ENCODE peak calls at places on chromosomes 1 and 21, in five cellular contexts. U is NCI-H1694 treated with DMSO at 0.1 percent for 48 hours, F is astrocyte, H is pons, X is AG08395. C is an unnamed sample.

GRCh38 chr1:107954719-107955415 is 10.1 kb downstream of the VAV3 start:
- DNase-seq in U (no peak), F (no peak), H (no peak), X (no peak), C (no peak)

GRCh38 chr21:40534886-40535285 is 312.1 kb downstream of the DSCAM start:
- DNase-seq in U (no peak), F (no peak), H (no peak), X (no peak), C (no peak)

GRCh38 chr1:2125375-2126211 is 69.0 kb downstream of the FAAP20 start:
- DNase-seq in U (no peak), F (no peak), H (no peak), X (no peak), C (no peak)

GRCh38 chr1:231390071-231390470 is 32.0 kb downstream of the EGLN1 start:
- DNase-seq in U (no peak), F (peak), H (no peak), X (no peak), C (no peak)

GRCh38 chr21:25664462-25665070 is 25.5 kb downstream of the JAM2 start:
- DNase-seq in U (no peak), F (no peak), H (no peak), X (no peak), C (no peak)

GRCh38 chr1:235011064-235011598 is 117.5 kb downstream of the TOMM20 start:
- DNase-seq in U (no peak), F (no peak), H (no peak), X (no peak), C (no peak)

GRCh38 chr1:163083690-163084089 is 14.5 kb downstream of the RGS4 start:
- DNase-seq in U (no peak), F (peak), H (no peak), X (peak), C (no peak)

GRCh38 chr21:17783003-17783402 is 36.2 kb downstream of the C21orf91 start:
- DNase-seq in U (no peak), F (no peak), H (no peak), X (no peak), C (no peak)

GRCh38 chr1:6915999-6916565 is 130.8 kb downstream of the CAMTA1 start:
- DNase-seq in U (no peak), F (no peak), H (no peak), X (no peak), C (no peak)

GRCh38 chr21:42750737-42751530 is 97.5 kb downstream of the PDE9A start:
- DNase-seq in U (no peak), F (no peak), H (no peak), X (no peak), C (no peak)

GRCh38 chr1:100575406-100575805 is 37.5 kb downstream of the GPR88 start:
- DNase-seq in U (no peak), F (no peak), H (no peak), X (no peak), C (no peak)

GRCh38 chr1:90704817-90705216 is 12.3 kb downstream of the BARHL2 start:
- DNase-seq in U (no peak), F (no peak), H (no peak), X (no peak), C (no peak)

GRCh38 chr21:22115746-22116145 is 1117.5 kb downstream of the NCAM2 start:
- DNase-seq in U (no peak), F (no peak), H (no peak), X (no peak), C (no peak)

GRCh38 chr1:202247104-202247503 is 53.5 kb downstream of the LGR6 start:
- DNase-seq in U (no peak), F (no peak), H (no peak), X (no peak), C (no peak)

GRCh38 chr1:39128959-39129358 is 75.5 kb upstream of the MACF1 start:
- DNase-seq in U (no peak), F (no peak), H (no peak), X (no peak), C (no peak)

GRCh38 chr1:21573971-21574458 is 64.8 kb downstream of the ALPL start:
- DNase-seq in U (peak), F (peak), H (peak), X (peak), C (peak)

GRCh38 chr1:18282851-18283600 is 175.4 kb downstream of the IGSF21 start:
- DNase-seq in U (peak), F (no peak), H (no peak), X (no peak), C (peak)

GRCh38 chr1:109207472-109208103 is 6.1 kb upstream of the SARS1 start:
- DNase-seq in U (no peak), F (no peak), H (no peak), X (no peak), C (no peak)

GRCh38 chr1:227729144-227729880 is 5.8 kb downstream of the JMJD4 start:
- DNase-seq in U (no peak), F (no peak), H (no peak), X (no peak), C (no peak)

GRCh38 chr1:175287377-175287776 is 94.8 kb upstream of the KIAA0040 start:
- DNase-seq in U (no peak), F (no peak), H (no peak), X (no peak), C (no peak)

GRCh38 chr1:231990388-231990787 is 363.8 kb downstream of the DISC1 start:
- DNase-seq in U (no peak), F (no peak), H (no peak), X (peak), C (no peak)